ENCODE peak calls at places on chromosomes 16 and 17, in six cellular contexts. One of them, this sample, is unnamed.

GRCh38 chr17:43338886-43339516 is 59.8 kb upstream of the ARL4D start:
- DNase-seq in lung: peak; percentile 73
- DNase-seq in kidney: peak; percentile 87
- DNase-seq in tibial nerve: peak; percentile 79
- DNase-seq in endodermal cell: peak; percentile 90
- DNase-seq in esophagus squamous epithelium: no peak
- DNase-seq in this sample: peak; percentile 87

GRCh38 chr16:15854906-15855703 is 1.7 kb downstream of the MYH11 start:
- DNase-seq in lung: no peak
- DNase-seq in kidney: no peak
- DNase-seq in tibial nerve: no peak
- DNase-seq in endodermal cell: no peak
- DNase-seq in esophagus squamous epithelium: no peak
- DNase-seq in this sample: no peak

GRCh38 chr17:12485361-12485911 is 180.3 kb upstream of the MYOCD start:
- DNase-seq in lung: no peak
- DNase-seq in kidney: no peak
- DNase-seq in tibial nerve: no peak
- DNase-seq in endodermal cell: peak; percentile 59
- DNase-seq in esophagus squamous epithelium: no peak
- DNase-seq in this sample: no peak

GRCh38 chr17:32298721-32299578 is 33.3 kb downstream of the RHBDL3 start:
- DNase-seq in lung: no peak
- DNase-seq in kidney: no peak
- DNase-seq in tibial nerve: no peak
- DNase-seq in endodermal cell: no peak
- DNase-seq in esophagus squamous epithelium: no peak
- DNase-seq in this sample: no peak

GRCh38 chr16:583470-583814 is 6.4 kb upstream of the RAB40C start:
- DNase-seq in lung: no peak
- DNase-seq in kidney: no peak
- DNase-seq in tibial nerve: no peak
- DNase-seq in endodermal cell: peak; percentile 79
- DNase-seq in esophagus squamous epithelium: no peak
- DNase-seq in this sample: no peak

GRCh38 chr17:83195330-83196087 is 116.1 kb downstream of the METRNL start:
- DNase-seq in lung: no peak
- DNase-seq in kidney: peak; percentile 77
- DNase-seq in tibial nerve: peak; percentile 41
- DNase-seq in endodermal cell: no peak
- DNase-seq in esophagus squamous epithelium: no peak
- DNase-seq in this sample: no peak

GRCh38 chr16:77652399-77652798 is 69.9 kb upstream of the NUDT7 start:
- DNase-seq in lung: no peak
- DNase-seq in kidney: no peak
- DNase-seq in tibial nerve: peak; percentile 24
- DNase-seq in endodermal cell: no peak
- DNase-seq in esophagus squamous epithelium: no peak
- DNase-seq in this sample: no peak

GRCh38 chr16:67481561-67482259 is 753 bp upstream of the ATP6V0D1 start:
- DNase-seq in lung: peak; percentile 57
- DNase-seq in kidney: peak; percentile 86
- DNase-seq in tibial nerve: peak; percentile 33
- DNase-seq in endodermal cell: no peak
- DNase-seq in esophagus squamous epithelium: no peak
- DNase-seq in this sample: peak; percentile 83

GRCh38 chr17:5780476-5780875 is 196.2 kb upstream of the NLRP1 start:
- DNase-seq in lung: no peak
- DNase-seq in kidney: no peak
- DNase-seq in tibial nerve: no peak
- DNase-seq in endodermal cell: peak; percentile 64
- DNase-seq in esophagus squamous epithelium: no peak
- DNase-seq in this sample: no peak

GRCh38 chr16:1108299-1109252 is 12.5 kb upstream of the C1QTNF8 start:
- DNase-seq in lung: no peak
- DNase-seq in kidney: no peak
- DNase-seq in tibial nerve: no peak
- DNase-seq in endodermal cell: no peak
- DNase-seq in esophagus squamous epithelium: no peak
- DNase-seq in this sample: peak; percentile 35

GRCh38 chr17:67266496-67266895 is 21.5 kb upstream of the HELZ start:
- DNase-seq in lung: no peak
- DNase-seq in kidney: no peak
- DNase-seq in tibial nerve: no peak
- DNase-seq in endodermal cell: no peak
- DNase-seq in esophagus squamous epithelium: no peak
- DNase-seq in this sample: no peak

GRCh38 chr16:9119795-9120194 is 28.4 kb downstream of the HAPSTR1 start:
- DNase-seq in lung: peak; percentile 28
- DNase-seq in kidney: no peak
- DNase-seq in tibial nerve: peak; percentile 47
- DNase-seq in endodermal cell: no peak
- DNase-seq in esophagus squamous epithelium: no peak
- DNase-seq in this sample: no peak

GRCh38 chr17:602436-602835 is 112.2 kb downstream of the VPS53 start:
- DNase-seq in lung: no peak
- DNase-seq in kidney: no peak
- DNase-seq in tibial nerve: no peak
- DNase-seq in endodermal cell: no peak
- DNase-seq in esophagus squamous epithelium: no peak
- DNase-seq in this sample: no peak

GRCh38 chr17:77489239-77489897 is 348.6 kb downstream of the SEC14L1 start:
- DNase-seq in lung: no peak
- DNase-seq in kidney: peak; percentile 64
- DNase-seq in tibial nerve: no peak
- DNase-seq in endodermal cell: no peak
- DNase-seq in esophagus squamous epithelium: no peak
- DNase-seq in this sample: peak; percentile 47

GRCh38 chr17:81251943-81252301 is 12.8 kb downstream of the NDUFAF8 start:
- DNase-seq in lung: no peak
- DNase-seq in kidney: peak; percentile 73
- DNase-seq in tibial nerve: no peak
- DNase-seq in endodermal cell: no peak
- DNase-seq in esophagus squamous epithelium: no peak
- DNase-seq in this sample: no peak

GRCh38 chr16:85424260-85425060 is 188.7 kb upstream of the GSE1 start:
- DNase-seq in lung: no peak
- DNase-seq in kidney: peak; percentile 66
- DNase-seq in tibial nerve: no peak
- DNase-seq in endodermal cell: no peak
- DNase-seq in esophagus squamous epithelium: no peak
- DNase-seq in this sample: peak; percentile 46

GRCh38 chr17:73291260-73291801 is 20.5 kb downstream of the CDC42EP4 start:
- DNase-seq in lung: peak; percentile 80
- DNase-seq in kidney: peak; percentile 89
- DNase-seq in tibial nerve: peak; percentile 75
- DNase-seq in endodermal cell: no peak
- DNase-seq in esophagus squamous epithelium: no peak
- DNase-seq in this sample: peak; percentile 83

GRCh38 chr16:56825821-56826220 is 39.2 kb upstream of the SLC12A3 start:
- DNase-seq in lung: no peak
- DNase-seq in kidney: no peak
- DNase-seq in tibial nerve: no peak
- DNase-seq in endodermal cell: no peak
- DNase-seq in esophagus squamous epithelium: no peak
- DNase-seq in this sample: no peak

GRCh38 chr17:10737168-10737622 is 7.4 kb upstream of the TMEM220 start:
- DNase-seq in lung: peak; percentile 81
- DNase-seq in kidney: no peak
- DNase-seq in tibial nerve: peak; percentile 77
- DNase-seq in endodermal cell: peak; percentile 92
- DNase-seq in esophagus squamous epithelium: no peak
- DNase-seq in this sample: peak; percentile 88

GRCh38 chr17:42289863-42290165 is 1.5 kb downstream of the STAT5A start:
- DNase-seq in lung: no peak
- DNase-seq in kidney: peak; percentile 72
- DNase-seq in tibial nerve: no peak
- DNase-seq in endodermal cell: no peak
- DNase-seq in esophagus squamous epithelium: no peak
- DNase-seq in this sample: no peak

GRCh38 chr17:29154516-29155234 is 25.5 kb downstream of the MYO18A start:
- DNase-seq in lung: no peak
- DNase-seq in kidney: peak; percentile 55
- DNase-seq in tibial nerve: no peak
- DNase-seq in endodermal cell: no peak
- DNase-seq in esophagus squamous epithelium: no peak
- DNase-seq in this sample: peak; percentile 30

GRCh38 chr17:1714488-1714979 is 4.4 kb upstream of the TLCD2 start:
- DNase-seq in lung: peak; percentile 98
- DNase-seq in kidney: peak; percentile 99
- DNase-seq in tibial nerve: peak; percentile 99
- DNase-seq in endodermal cell: peak; percentile 99
- DNase-seq in esophagus squamous epithelium: peak; percentile 58
- DNase-seq in this sample: peak; percentile 97

GRCh38 chr16:81678326-81679095 is 100.6 kb upstream of the PLCG2 start:
- DNase-seq in lung: no peak
- DNase-seq in kidney: peak; percentile 68
- DNase-seq in tibial nerve: no peak
- DNase-seq in endodermal cell: no peak
- DNase-seq in esophagus squamous epithelium: no peak
- DNase-seq in this sample: no peak

GRCh38 chr17:41917957-41918391 is 777 bp downstream of the ACLY start:
- DNase-seq in lung: peak; percentile 60
- DNase-seq in kidney: no peak
- DNase-seq in tibial nerve: peak; percentile 16
- DNase-seq in endodermal cell: peak; percentile 70
- DNase-seq in esophagus squamous epithelium: no peak
- DNase-seq in this sample: peak; percentile 83

GRCh38 chr16:48681520-48681919 is 71.5 kb upstream of the N4BP1 start:
- DNase-seq in lung: no peak
- DNase-seq in kidney: no peak
- DNase-seq in tibial nerve: no peak
- DNase-seq in endodermal cell: no peak
- DNase-seq in esophagus squamous epithelium: no peak
- DNase-seq in this sample: no peak

GRCh38 chr17:10771142-10771541 is 32.8 kb downstream of the TMEM238L start:
- DNase-seq in lung: no peak
- DNase-seq in kidney: no peak
- DNase-seq in tibial nerve: no peak
- DNase-seq in endodermal cell: peak; percentile 28
- DNase-seq in esophagus squamous epithelium: no peak
- DNase-seq in this sample: no peak

GRCh38 chr17:17713839-17714238 is 32.6 kb downstream of the RAI1 start:
- DNase-seq in lung: peak; percentile 49
- DNase-seq in kidney: peak; percentile 92
- DNase-seq in tibial nerve: no peak
- DNase-seq in endodermal cell: no peak
- DNase-seq in esophagus squamous epithelium: no peak
- DNase-seq in this sample: no peak

GRCh38 chr16:51576498-51576897 is 425.4 kb upstream of the SALL1 start:
- DNase-seq in lung: no peak
- DNase-seq in kidney: no peak
- DNase-seq in tibial nerve: no peak
- DNase-seq in endodermal cell: no peak
- DNase-seq in esophagus squamous epithelium: no peak
- DNase-seq in this sample: no peak

GRCh38 chr16:51577621-51578303 is 426.7 kb upstream of the SALL1 start:
- DNase-seq in lung: no peak
- DNase-seq in kidney: no peak
- DNase-seq in tibial nerve: no peak
- DNase-seq in endodermal cell: no peak
- DNase-seq in esophagus squamous epithelium: no peak
- DNase-seq in this sample: no peak

GRCh38 chr16:51569204-51569911 is 418.3 kb upstream of the SALL1 start:
- DNase-seq in lung: no peak
- DNase-seq in kidney: no peak
- DNase-seq in tibial nerve: no peak
- DNase-seq in endodermal cell: no peak
- DNase-seq in esophagus squamous epithelium: no peak
- DNase-seq in this sample: no peak

GRCh38 chr16:51573191-51573590 is 422.1 kb upstream of the SALL1 start:
- DNase-seq in lung: no peak
- DNase-seq in kidney: no peak
- DNase-seq in tibial nerve: no peak
- DNase-seq in endodermal cell: no peak
- DNase-seq in esophagus squamous epithelium: no peak
- DNase-seq in this sample: no peak
- TF ChIP-seq CTCF in lung: no peak
- TF ChIP-seq CTCF in kidney: no peak
- TF ChIP-seq CTCF in tibial nerve: no peak
- TF ChIP-seq CTCF in endodermal cell: no peak
- TF ChIP-seq CTCF in esophagus squamous epithelium: no peak
- TF ChIP-seq CTCF in this sample: no peak

GRCh38 chr17:70352834-70353233 is 183.5 kb downstream of the KCNJ2 start:
- DNase-seq in lung: no peak
- DNase-seq in kidney: no peak
- DNase-seq in tibial nerve: no peak
- DNase-seq in endodermal cell: no peak
- DNase-seq in esophagus squamous epithelium: no peak
- DNase-seq in this sample: no peak

GRCh38 chr17:70355185-70355584 is 185.9 kb downstream of the KCNJ2 start:
- DNase-seq in lung: no peak
- DNase-seq in kidney: no peak
- DNase-seq in tibial nerve: no peak
- DNase-seq in endodermal cell: no peak
- DNase-seq in esophagus squamous epithelium: no peak
- DNase-seq in this sample: no peak

GRCh38 chr17:70353408-70354092 is 184.2 kb downstream of the KCNJ2 start:
- DNase-seq in lung: no peak
- DNase-seq in kidney: no peak
- DNase-seq in tibial nerve: no peak
- DNase-seq in endodermal cell: no peak
- DNase-seq in esophagus squamous epithelium: no peak
- DNase-seq in this sample: no peak

GRCh38 chr17:70357196-70357595 is 187.9 kb downstream of the KCNJ2 start:
- DNase-seq in lung: no peak
- DNase-seq in kidney: no peak
- DNase-seq in tibial nerve: no peak
- DNase-seq in endodermal cell: no peak
- DNase-seq in esophagus squamous epithelium: no peak
- DNase-seq in this sample: no peak
- H3K4me3 ChIP-seq in lung: no peak overlapping the region
- H3K4me3 ChIP-seq in kidney: no peak overlapping the region
- H3K4me3 ChIP-seq in tibial nerve: no peak overlapping the region
- H3K4me3 ChIP-seq in endodermal cell: no peak overlapping the region
- H3K4me3 ChIP-seq in esophagus squamous epithelium: no peak overlapping the region
- H3K4me3 ChIP-seq in this sample: no peak overlapping the region

DNA sequence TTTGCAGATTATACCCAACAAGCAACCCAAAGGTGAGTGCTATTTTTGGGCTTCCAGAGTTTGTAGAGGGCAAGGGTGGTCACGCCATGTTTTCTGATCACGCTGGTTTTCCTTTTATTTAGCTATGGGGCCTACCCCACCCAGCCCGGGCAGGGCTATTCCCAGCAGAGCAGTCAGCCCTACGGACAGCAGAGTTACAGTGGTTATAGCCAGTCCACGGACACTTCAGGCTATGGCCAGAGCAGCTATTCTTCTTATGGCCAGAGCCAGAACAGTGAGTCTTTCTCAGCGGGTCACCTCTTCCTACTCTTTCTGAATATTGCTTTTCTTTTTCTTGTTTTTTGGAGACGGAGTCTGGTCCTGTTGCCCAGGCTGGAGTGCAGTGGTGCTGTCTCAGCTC is 2.5 kb downstream of the FUS start:
- DNase-seq in lung: no peak
- DNase-seq in kidney: no peak
- DNase-seq in tibial nerve: no peak
- DNase-seq in endodermal cell: no peak
- DNase-seq in esophagus squamous epithelium: no peak
- DNase-seq in this sample: no peak
- H3K4me1 ChIP-seq in lung: peaks cover 8% of the 10 kb centered on the region
- H3K4me1 ChIP-seq in kidney: peaks cover 15% of the 10 kb centered on the region
- H3K4me1 ChIP-seq in tibial nerve: peaks cover 21% of the 10 kb centered on the region
- H3K4me1 ChIP-seq in endodermal cell: no peaks in the 10 kb centered on the region
- H3K4me1 ChIP-seq in esophagus squamous epithelium: peaks cover 36% of the 10 kb centered on the region
- H3K4me1 ChIP-seq in this sample: peaks cover 27% of the 10 kb centered on the region

GRCh38 chr17:57515662-57516211 is 229.4 kb downstream of the CCDC182 start:
- DNase-seq in lung: no peak
- DNase-seq in kidney: no peak
- DNase-seq in tibial nerve: no peak
- DNase-seq in endodermal cell: no peak
- DNase-seq in esophagus squamous epithelium: no peak
- DNase-seq in this sample: no peak
- TF ChIP-seq CTCF in lung: no peak
- TF ChIP-seq CTCF in kidney: no peak
- TF ChIP-seq CTCF in tibial nerve: no peak
- TF ChIP-seq CTCF in endodermal cell: no peak
- TF ChIP-seq CTCF in esophagus squamous epithelium: no peak
- TF ChIP-seq CTCF in this sample: no peak

This sample was measured in mucosa of descending colon.